ENCODE peak calls at places on chromosomes 13 and 19, in seven cellular contexts. One of them, this sample, is unnamed.

GRCh38 chr13:71316964-71317363 is 550.0 kb downstream of the DACH1 start:
- DNase-seq in ovary: no peak
- DNase-seq in OCI-LY7: no peak
- DNase-seq in prostate gland: no peak
- DNase-seq in IMR-90: no peak
- DNase-seq in fibroblast of pulmonary artery: no peak
- DNase-seq in colonic mucosa: no peak
- DNase-seq in this sample: no peak

GRCh38 chr19:48250290-48251025 is 5.3 kb downstream of the CARD8 start:
- DNase-seq in ovary: no peak
- DNase-seq in OCI-LY7: no peak
- DNase-seq in prostate gland: no peak
- DNase-seq in IMR-90: no peak
- DNase-seq in fibroblast of pulmonary artery: no peak
- DNase-seq in colonic mucosa: no peak
- DNase-seq in this sample: no peak

GRCh38 chr19:10230904-10231623 is at the start of gene S1PR2:
- DNase-seq in ovary: peak
- DNase-seq in OCI-LY7: peak
- DNase-seq in prostate gland: peak
- DNase-seq in IMR-90: peak
- DNase-seq in fibroblast of pulmonary artery: peak
- DNase-seq in colonic mucosa: peak
- DNase-seq in this sample: peak

GRCh38 chr13:113900646-113901045 is 36.8 kb upstream of the GAS6 start:
- DNase-seq in ovary: peak
- DNase-seq in OCI-LY7: no peak
- DNase-seq in prostate gland: no peak
- DNase-seq in IMR-90: no peak
- DNase-seq in fibroblast of pulmonary artery: no peak
- DNase-seq in colonic mucosa: no peak
- DNase-seq in this sample: no peak

GRCh38 chr19:35216833-35217707 is 11.5 kb downstream of the FAM187B start:
- DNase-seq in ovary: no peak
- DNase-seq in OCI-LY7: peak
- DNase-seq in prostate gland: no peak
- DNase-seq in IMR-90: no peak
- DNase-seq in fibroblast of pulmonary artery: no peak
- DNase-seq in colonic mucosa: peak
- DNase-seq in this sample: no peak

GRCh38 chr19:18860725-18861124 is 29.0 kb downstream of the UPF1 start:
- DNase-seq in ovary: no peak
- DNase-seq in OCI-LY7: no peak
- DNase-seq in prostate gland: no peak
- DNase-seq in IMR-90: no peak
- DNase-seq in fibroblast of pulmonary artery: no peak
- DNase-seq in colonic mucosa: peak
- DNase-seq in this sample: no peak

GRCh38 chr19:57558525-57558924 is 1.1 kb downstream of the ZNF550 start:
- DNase-seq in ovary: no peak
- DNase-seq in OCI-LY7: no peak
- DNase-seq in prostate gland: no peak
- DNase-seq in IMR-90: peak
- DNase-seq in fibroblast of pulmonary artery: peak
- DNase-seq in colonic mucosa: no peak
- DNase-seq in this sample: peak

GRCh38 chr13:105341758-105342157 is 1193.7 kb downstream of the EFNB2 start:
- DNase-seq in ovary: no peak
- DNase-seq in OCI-LY7: no peak
- DNase-seq in prostate gland: no peak
- DNase-seq in IMR-90: no peak
- DNase-seq in fibroblast of pulmonary artery: no peak
- DNase-seq in colonic mucosa: no peak
- DNase-seq in this sample: no peak

GRCh38 chr13:79051472-79051871 is 354.6 kb downstream of the RBM26 start:
- DNase-seq in ovary: no peak
- DNase-seq in OCI-LY7: no peak
- DNase-seq in prostate gland: no peak
- DNase-seq in IMR-90: no peak
- DNase-seq in fibroblast of pulmonary artery: no peak
- DNase-seq in colonic mucosa: no peak
- DNase-seq in this sample: no peak

GRCh38 chr19:10836478-10837325 is 690 bp upstream of the TMED1 start:
- DNase-seq in ovary: peak
- DNase-seq in OCI-LY7: peak
- DNase-seq in prostate gland: no peak
- DNase-seq in IMR-90: no peak
- DNase-seq in fibroblast of pulmonary artery: peak
- DNase-seq in colonic mucosa: peak
- DNase-seq in this sample: no peak

GRCh38 chr19:343941-344624 is 513 bp downstream of the MIER2 start:
- DNase-seq in ovary: peak
- DNase-seq in OCI-LY7: peak
- DNase-seq in prostate gland: no peak
- DNase-seq in IMR-90: no peak
- DNase-seq in fibroblast of pulmonary artery: peak
- DNase-seq in colonic mucosa: no peak
- DNase-seq in this sample: peak

GRCh38 chr19:632228-633067 is 889 bp downstream of the POLRMT start:
- DNase-seq in ovary: no peak
- DNase-seq in OCI-LY7: peak
- DNase-seq in prostate gland: no peak
- DNase-seq in IMR-90: peak
- DNase-seq in fibroblast of pulmonary artery: peak
- DNase-seq in colonic mucosa: peak
- DNase-seq in this sample: peak

GRCh38 chr13:46640843-46641242 is 87.9 kb downstream of the LRCH1 start:
- DNase-seq in ovary: no peak
- DNase-seq in OCI-LY7: no peak
- DNase-seq in prostate gland: no peak
- DNase-seq in IMR-90: peak
- DNase-seq in fibroblast of pulmonary artery: no peak
- DNase-seq in colonic mucosa: no peak
- DNase-seq in this sample: peak

GRCh38 chr13:103852036-103852435 is 785.8 kb upstream of the SLC10A2 start:
- DNase-seq in ovary: no peak
- DNase-seq in OCI-LY7: no peak
- DNase-seq in prostate gland: no peak
- DNase-seq in IMR-90: no peak
- DNase-seq in fibroblast of pulmonary artery: no peak
- DNase-seq in colonic mucosa: no peak
- DNase-seq in this sample: no peak

GRCh38 chr13:33207616-33207964 is 78.0 kb downstream of the STARD13 start:
- DNase-seq in ovary: no peak
- DNase-seq in OCI-LY7: no peak
- DNase-seq in prostate gland: peak
- DNase-seq in IMR-90: peak
- DNase-seq in fibroblast of pulmonary artery: peak
- DNase-seq in colonic mucosa: no peak
- DNase-seq in this sample: peak

GRCh38 chr19:9940778-9941177 is 4.5 kb upstream of the OLFM2 start:
- DNase-seq in ovary: no peak
- DNase-seq in OCI-LY7: no peak
- DNase-seq in prostate gland: no peak
- DNase-seq in IMR-90: peak
- DNase-seq in fibroblast of pulmonary artery: no peak
- DNase-seq in colonic mucosa: no peak
- DNase-seq in this sample: no peak

GRCh38 chr13:53151692-53152421 is 123.2 kb downstream of the OLFM4 start:
- DNase-seq in ovary: no peak
- DNase-seq in OCI-LY7: peak
- DNase-seq in prostate gland: peak
- DNase-seq in IMR-90: peak
- DNase-seq in fibroblast of pulmonary artery: peak
- DNase-seq in colonic mucosa: peak
- DNase-seq in this sample: no peak

GRCh38 chr19:14116918-14117578 is 514 bp downstream of the PRKACA start:
- DNase-seq in ovary: peak
- DNase-seq in OCI-LY7: peak
- DNase-seq in prostate gland: no peak
- DNase-seq in IMR-90: no peak
- DNase-seq in fibroblast of pulmonary artery: no peak
- DNase-seq in colonic mucosa: peak
- DNase-seq in this sample: no peak

DNA sequence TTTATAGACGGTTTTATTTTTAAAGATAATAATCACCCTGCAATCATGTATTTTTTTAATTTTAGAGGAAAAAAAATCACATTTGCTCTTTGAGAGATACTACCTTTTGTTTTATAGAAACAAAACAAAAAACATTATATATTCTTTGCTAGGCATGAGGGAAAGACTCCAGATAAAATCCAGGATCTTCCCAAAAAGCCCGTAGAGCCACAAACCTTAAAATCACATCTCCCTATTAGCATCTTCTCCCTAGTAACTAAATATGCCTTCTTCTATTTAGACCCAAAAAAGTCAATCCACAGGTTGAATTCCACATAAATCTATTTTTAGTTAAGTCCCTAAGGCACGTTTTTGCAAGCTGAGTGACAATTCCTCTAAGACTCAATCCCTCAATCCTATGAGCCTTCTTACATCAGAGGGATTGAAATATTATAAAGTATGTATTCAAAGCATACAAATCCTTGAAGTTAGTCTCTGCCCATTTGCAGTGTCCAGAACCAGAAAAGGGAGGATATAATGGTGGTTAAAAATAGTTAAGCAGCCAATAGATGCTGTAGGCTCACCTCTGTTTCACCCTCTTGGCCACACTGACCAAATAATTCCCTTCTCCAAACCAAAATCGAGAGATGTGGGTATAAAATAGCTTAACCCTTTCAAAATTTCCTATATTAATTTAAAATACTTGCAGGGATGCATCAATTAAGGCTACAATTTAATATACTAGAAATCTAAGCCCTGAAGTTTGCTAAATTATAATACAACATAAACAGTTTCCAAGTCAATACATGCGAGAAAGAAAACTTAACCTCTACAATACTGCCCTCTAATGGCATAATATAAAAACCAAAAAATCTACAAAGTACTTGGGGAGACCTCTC is 64.0 kb downstream of the SERP2 start:
- DNase-seq in ovary: no peak
- DNase-seq in OCI-LY7: peak
- DNase-seq in prostate gland: no peak
- DNase-seq in IMR-90: peak
- DNase-seq in fibroblast of pulmonary artery: peak
- DNase-seq in colonic mucosa: no peak
- DNase-seq in this sample: peak
- TF ChIP-seq CTCF in ovary: peak
- TF ChIP-seq CTCF in OCI-LY7: peak
- TF ChIP-seq CTCF in prostate gland: peak
- TF ChIP-seq CTCF in IMR-90: peak
- TF ChIP-seq CTCF in fibroblast of pulmonary artery: peak
- TF ChIP-seq CTCF in colonic mucosa: peak
- TF ChIP-seq CTCF in this sample: peak

DNA sequence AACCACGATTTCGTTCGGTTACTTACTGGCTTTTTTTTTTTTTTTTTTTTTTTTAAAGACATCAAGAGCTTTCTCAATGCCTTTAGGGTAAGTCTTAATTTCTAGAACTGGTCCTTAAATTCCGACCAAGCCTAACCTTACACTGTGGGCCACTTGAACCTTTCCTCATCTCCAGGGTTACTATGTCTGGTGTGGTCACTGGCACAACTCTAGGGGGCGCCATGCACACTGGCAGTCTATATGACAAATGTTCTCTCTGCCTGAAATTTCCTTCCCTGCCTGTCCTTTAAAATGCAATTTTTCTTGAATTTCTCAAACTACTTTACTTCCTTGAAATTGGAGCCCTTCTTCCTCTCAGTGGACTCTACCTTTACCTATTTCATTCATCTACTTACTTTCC is 227.4 kb downstream of the KLF5 start:
- DNase-seq in ovary: no peak
- DNase-seq in OCI-LY7: no peak
- DNase-seq in prostate gland: no peak
- DNase-seq in IMR-90: no peak
- DNase-seq in fibroblast of pulmonary artery: no peak
- DNase-seq in colonic mucosa: no peak
- DNase-seq in this sample: no peak
- TF ChIP-seq CTCF in ovary: no peak
- TF ChIP-seq CTCF in OCI-LY7: peak
- TF ChIP-seq CTCF in prostate gland: no peak
- TF ChIP-seq CTCF in IMR-90: no peak
- TF ChIP-seq CTCF in fibroblast of pulmonary artery: no peak
- TF ChIP-seq CTCF in colonic mucosa: no peak
- TF ChIP-seq CTCF in this sample: no peak

DNA sequence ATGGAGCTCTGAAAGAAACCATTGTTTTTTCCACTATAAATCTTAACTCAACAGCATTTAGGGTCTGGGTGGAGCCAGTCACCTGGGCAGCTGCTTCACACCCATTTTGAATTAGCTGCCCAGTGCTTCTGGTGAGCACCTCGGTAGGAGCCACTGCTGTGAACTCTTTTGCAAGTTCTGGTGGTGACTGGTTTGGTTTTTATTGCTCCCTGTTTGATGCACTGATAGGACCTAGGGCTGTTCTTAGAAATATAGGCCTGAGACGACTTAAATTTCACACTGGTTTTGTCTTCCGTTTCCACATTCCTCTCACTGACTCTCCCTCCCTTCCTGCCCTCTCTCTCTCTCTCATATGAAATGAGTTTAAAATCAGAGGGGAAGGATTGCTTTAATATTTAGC is 103.9 kb downstream of the GGACT start:
- DNase-seq in ovary: no peak
- DNase-seq in OCI-LY7: no peak
- DNase-seq in prostate gland: no peak
- DNase-seq in IMR-90: no peak
- DNase-seq in fibroblast of pulmonary artery: no peak
- DNase-seq in colonic mucosa: peak
- DNase-seq in this sample: no peak
- TF ChIP-seq CTCF in ovary: no peak
- TF ChIP-seq CTCF in OCI-LY7: no peak
- TF ChIP-seq CTCF in prostate gland: no peak
- TF ChIP-seq CTCF in IMR-90: no peak
- TF ChIP-seq CTCF in fibroblast of pulmonary artery: no peak
- TF ChIP-seq CTCF in colonic mucosa: no peak
- TF ChIP-seq CTCF in this sample: no peak

DNA sequence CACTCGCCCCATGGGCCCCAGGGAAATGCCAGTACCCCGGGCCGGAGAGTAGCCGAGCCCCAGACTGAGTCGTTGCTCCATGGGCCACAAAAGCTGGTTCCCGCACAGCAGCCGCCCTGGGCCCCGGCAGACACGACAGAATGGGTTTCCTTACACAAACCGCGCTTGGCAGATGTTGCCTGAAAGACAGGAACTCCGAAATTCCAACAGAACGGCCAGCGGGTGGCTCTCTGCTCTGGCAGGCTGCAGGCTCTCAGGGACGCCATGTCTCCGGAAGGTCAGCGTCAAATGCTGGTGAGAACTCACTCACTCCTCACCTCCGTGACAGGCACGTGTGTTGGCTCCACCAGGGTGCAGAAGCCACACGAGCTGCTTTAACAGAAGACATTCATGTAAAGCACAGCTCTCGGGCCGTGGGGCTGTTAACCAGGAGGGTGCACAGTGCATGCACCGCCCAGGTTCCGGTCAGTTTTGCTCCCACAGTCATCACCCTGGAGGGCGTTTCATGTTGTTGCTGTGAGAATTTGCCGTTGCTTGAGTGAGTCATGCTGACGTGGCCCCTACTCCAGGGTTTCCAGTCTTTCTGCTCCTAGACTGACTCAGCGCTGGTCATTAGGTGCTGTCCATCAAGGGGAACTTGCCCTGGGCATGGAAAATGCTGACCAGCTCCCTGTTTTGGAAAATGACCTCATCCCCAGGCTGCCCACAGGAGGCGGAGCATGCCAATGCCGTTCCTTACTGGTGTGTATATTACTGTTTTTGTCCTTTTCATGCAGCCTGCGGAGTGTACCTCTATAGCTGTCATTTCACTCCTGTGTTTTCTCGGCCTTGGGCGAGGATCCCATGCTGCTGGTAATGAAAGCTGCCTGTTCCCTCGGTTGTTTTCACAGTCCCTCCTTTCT is 44.8 kb downstream of the ANKRD10 start:
- DNase-seq in ovary: peak
- DNase-seq in OCI-LY7: no peak
- DNase-seq in prostate gland: peak
- DNase-seq in IMR-90: peak
- DNase-seq in fibroblast of pulmonary artery: peak
- DNase-seq in colonic mucosa: peak
- DNase-seq in this sample: peak
- TF ChIP-seq CTCF in ovary: no peak
- TF ChIP-seq CTCF in OCI-LY7: no peak
- TF ChIP-seq CTCF in prostate gland: peak
- TF ChIP-seq CTCF in IMR-90: no peak
- TF ChIP-seq CTCF in fibroblast of pulmonary artery: no peak
- TF ChIP-seq CTCF in colonic mucosa: no peak
- TF ChIP-seq CTCF in this sample: no peak

This sample was measured in astrocyte of the spinal cord.